ENCODE peak calls at places on chromosomes 2 and 18, in nine cellular contexts. N is GM03348; M is GM12891; D is Caki2; T is heart left ventricle; H is cardiac muscle cell; Z is NCI-H1092; W is heart right ventricle; O is activated CD8-positive, alpha-beta memory T cell treated with anti-CD3 and anti-CD28 coated beads for 24 hours. J is an unnamed sample.

GRCh38 chr2:32947484-32948143 is 861 bp downstream of the LTBP1 start:
- DNase-seq in N (peak; percentile 49), M (peak; percentile 41), D (peak; percentile 24), T (peak; percentile 71), H (peak; percentile 52), Z (no peak), W (peak; percentile 47), O (peak; percentile 67), J (peak; percentile 17)

GRCh38 chr18:22385718-22386117 is 32.0 kb downstream of the CTAGE1 start:
- DNase-seq in N (peak; percentile 86), M (no peak), D (no peak), T (no peak), H (peak; percentile 89), Z (no peak), W (no peak), O (no peak), J (peak; percentile 33)

GRCh38 chr2:149924028-149924427 is 336.5 kb upstream of the MMADHC start:
- DNase-seq in N (peak; percentile 37), M (no peak), D (peak; percentile 6), T (no peak), H (no peak), Z (no peak), W (no peak), O (no peak), J (no peak)

GRCh38 chr2:177758591-177759371 is 313.8 kb downstream of the PDE11A start:
- DNase-seq in N (peak; percentile 53), M (no peak), D (peak; percentile 57), T (no peak), H (peak; percentile 70), Z (no peak), W (no peak), O (no peak), J (peak; percentile 22)

GRCh38 chr18:43115076-43116035 is at the start of gene RIT2:
- DNase-seq in N (no peak), M (no peak), D (no peak), T (no peak), H (no peak), Z (peak; percentile 47), W (no peak), O (no peak), J (no peak)

GRCh38 chr18:79756826-79757225 is 40.9 kb upstream of the KCNG2 start:
- DNase-seq in N (no peak), M (no peak), D (no peak), T (no peak), H (no peak), Z (no peak), W (no peak), O (no peak), J (no peak)

GRCh38 chr18:5619381-5619780 is 75.6 kb upstream of the EPB41L3 start:
- DNase-seq in N (no peak), M (no peak), D (no peak), T (no peak), H (no peak), Z (no peak), W (no peak), O (no peak), J (no peak)

GRCh38 chr18:45517181-45517741 is 98.0 kb upstream of the SLC14A2 start:
- DNase-seq in N (peak; percentile 77), M (no peak), D (no peak), T (peak; percentile 64), H (peak; percentile 33), Z (no peak), W (peak; percentile 41), O (no peak), J (peak; percentile 60)

GRCh38 chr18:6355789-6356589 is 58.7 kb downstream of the L3MBTL4 start:
- DNase-seq in N (no peak), M (no peak), D (peak; percentile 74), T (no peak), H (no peak), Z (no peak), W (no peak), O (no peak), J (no peak)

GRCh38 chr2:74391209-74391579 is 11.1 kb upstream of the DCTN1 start:
- DNase-seq in N (peak; percentile 51), M (no peak), D (peak; percentile 12), T (no peak), H (peak; percentile 25), Z (no peak), W (no peak), O (no peak), J (no peak)

GRCh38 chr2:172560721-172561120 is 4.8 kb downstream of the PDK1 start:
- DNase-seq in N (no peak), M (no peak), D (no peak), T (no peak), H (no peak), Z (no peak), W (no peak), O (no peak), J (no peak)

GRCh38 chr2:85015653-85016360 is 44.8 kb downstream of the KCMF1 start:
- DNase-seq in N (peak; percentile 13), M (no peak), D (no peak), T (no peak), H (peak; percentile 50), Z (no peak), W (no peak), O (no peak), J (no peak)

GRCh38 chr2:237466266-237466665 is 20.8 kb upstream of the MLPH start:
- DNase-seq in N (no peak), M (no peak), D (peak; percentile 84), T (no peak), H (no peak), Z (no peak), W (no peak), O (no peak), J (no peak)

GRCh38 chr2:57902578-57902977 is 144.0 kb upstream of the VRK2 start:
- DNase-seq in N (no peak), M (no peak), D (no peak), T (no peak), H (no peak), Z (no peak), W (no peak), O (no peak), J (no peak)

GRCh38 chr2:129438501-129439057 is 540.9 kb upstream of the RAB6C start:
- DNase-seq in N (no peak), M (no peak), D (no peak), T (no peak), H (no peak), Z (no peak), W (no peak), O (no peak), J (no peak)

GRCh38 chr18:55477537-55478300 is 110.3 kb downstream of the TCF4 start:
- DNase-seq in N (peak; percentile 43), M (no peak), D (no peak), T (no peak), H (peak; percentile 67), Z (no peak), W (no peak), O (peak; percentile 65), J (peak; percentile 17)

GRCh38 chr2:61362873-61363272 is 108.0 kb downstream of the USP34 start:
- DNase-seq in N (no peak), M (no peak), D (no peak), T (no peak), H (no peak), Z (no peak), W (no peak), O (no peak), J (no peak)

GRCh38 chr2:190065839-190066238 is 3.3 kb upstream of the MSTN start:
- DNase-seq in N (no peak), M (no peak), D (no peak), T (no peak), H (peak; percentile 27), Z (no peak), W (no peak), O (no peak), J (no peak)

GRCh38 chr18:55007582-55007981 is 48.3 kb upstream of the CCDC68 start:
- DNase-seq in N (no peak), M (no peak), D (no peak), T (no peak), H (peak; percentile 26), Z (no peak), W (no peak), O (no peak), J (no peak)

J was measured in fibroblast of the conjunctiva.